ENCODE peak calls at places on chromosomes 5 and 9, in five cellular contexts. G is A549, B is K562, S is HepG2, Y is H1. K is an unnamed sample.

GRCh38 chr5:123367739-123368138 is 55.5 kb downstream of the CEP120 start:
- DNase-seq in G (no peak), B (no peak), S (no peak), Y (no peak), K (no peak)

GRCh38 chr5:37774912-37775483 is 64.8 kb downstream of the GDNF start:
- DNase-seq in G (peak), B (peak), S (peak), Y (peak), K (peak)

GRCh38 chr9:87516222-87516930 is 18.7 kb downstream of the DAPK1 start:
- DNase-seq in G (no peak), B (peak), S (peak), Y (no peak), K (no peak)

GRCh38 chr9:68777070-68777763 is 72.2 kb downstream of the PIP5K1B start:
- DNase-seq in G (no peak), B (no peak), S (no peak), Y (no peak), K (no peak)

GRCh38 chr9:109813310-109813709 is 33.3 kb downstream of the PALM2AKAP2 start:
- DNase-seq in G (no peak), B (no peak), S (no peak), Y (no peak), K (no peak)

GRCh38 chr9:86324308-86324707 is 29.9 kb downstream of the TUT7 start:
- DNase-seq in G (no peak), B (no peak), S (no peak), Y (no peak), K (no peak)

GRCh38 chr5:138648841-138649240 is 73.6 kb upstream of the HSPA9 start:
- DNase-seq in G (no peak), B (no peak), S (no peak), Y (no peak), K (no peak)

GRCh38 chr5:71769265-71769664 is 50.2 kb downstream of the CARTPT start:
- DNase-seq in G (no peak), B (no peak), S (no peak), Y (no peak), K (no peak)

GRCh38 chr5:50749873-50750272 is 83.4 kb downstream of the PARP8 start:
- DNase-seq in G (no peak), B (no peak), S (no peak), Y (no peak), K (no peak)

GRCh38 chr5:55441107-55441771 is 93.5 kb downstream of the PLPP1 start:
- DNase-seq in G (no peak), B (no peak), S (no peak), Y (no peak), K (no peak)

GRCh38 chr9:134136117-134136996 is 475 bp downstream of the WDR5 start:
- DNase-seq in G (peak), B (peak), S (no peak), Y (peak), K (no peak)

GRCh38 chr5:73625905-73626811 is at the start of gene ARHGEF28:
- DNase-seq in G (peak), B (peak), S (peak), Y (peak), K (no peak)

GRCh38 chr5:168772466-168772961 is 193.3 kb upstream of the PANK3 start:
- DNase-seq in G (no peak), B (no peak), S (no peak), Y (no peak), K (no peak)

GRCh38 chr9:136944094-136944518 is 432 bp downstream of the FBXW5 start:
- DNase-seq in G (peak), B (no peak), S (no peak), Y (peak), K (no peak)

GRCh38 chr9:100222674-100223073 is 123.6 kb downstream of the INVS start:
- DNase-seq in G (peak), B (no peak), S (no peak), Y (no peak), K (no peak)

GRCh38 chr5:124908603-124909451 is 162.4 kb upstream of the ZNF608 start:
- DNase-seq in G (no peak), B (no peak), S (peak), Y (no peak), K (peak)

GRCh38 chr9:129146441-129146933 is 31.6 kb downstream of the IER5L start:
- DNase-seq in G (no peak), B (no peak), S (no peak), Y (no peak), K (no peak)

GRCh38 chr9:95264954-95265615 is 52.4 kb downstream of the FANCC start:
- DNase-seq in G (no peak), B (peak), S (no peak), Y (no peak), K (no peak)

GRCh38 chr5:163347671-163348070 is 89.7 kb upstream of the CCNG1 start:
- DNase-seq in G (peak), B (peak), S (peak), Y (peak), K (peak)

GRCh38 chr9:87588339-87588738 is 90.7 kb downstream of the DAPK1 start:
- DNase-seq in G (no peak), B (no peak), S (no peak), Y (no peak), K (no peak)

GRCh38 chr9:128190516-128191405 is 611 bp downstream of the CIZ1 start:
- DNase-seq in G (no peak), B (no peak), S (no peak), Y (peak), K (no peak)

GRCh38 chr9:134947265-134947955 is 29.7 kb upstream of the FCN1 start:
- DNase-seq in G (no peak), B (no peak), S (no peak), Y (no peak), K (no peak)

GRCh38 chr9:25094518-25094917 is 548.8 kb upstream of the IZUMO3 start:
- DNase-seq in G (no peak), B (no peak), S (no peak), Y (no peak), K (no peak)

GRCh38 chr9:134992755-134993124 is 75.0 kb upstream of the FCN1 start:
- DNase-seq in G (no peak), B (no peak), S (no peak), Y (no peak), K (no peak)

GRCh38 chr5:139659673-139660072 is 11.5 kb downstream of the CXXC5 start:
- DNase-seq in G (no peak), B (no peak), S (no peak), Y (no peak), K (no peak)

GRCh38 chr5:135880278-135880677 is 15.4 kb downstream of the IL9 start:
- DNase-seq in G (peak), B (peak), S (peak), Y (peak), K (no peak)

GRCh38 chr5:72799721-72800120 is 16.7 kb upstream of the TNPO1 start:
- DNase-seq in G (no peak), B (no peak), S (no peak), Y (no peak), K (no peak)

GRCh38 chr5:170522211-170523128 is 18.6 kb downstream of the KCNIP1 start:
- DNase-seq in G (no peak), B (no peak), S (no peak), Y (no peak), K (no peak)
- TF ChIP-seq HDAC2 in G (no peak), B (no peak), S (no peak), Y (no peak), K (no peak)

DNA sequence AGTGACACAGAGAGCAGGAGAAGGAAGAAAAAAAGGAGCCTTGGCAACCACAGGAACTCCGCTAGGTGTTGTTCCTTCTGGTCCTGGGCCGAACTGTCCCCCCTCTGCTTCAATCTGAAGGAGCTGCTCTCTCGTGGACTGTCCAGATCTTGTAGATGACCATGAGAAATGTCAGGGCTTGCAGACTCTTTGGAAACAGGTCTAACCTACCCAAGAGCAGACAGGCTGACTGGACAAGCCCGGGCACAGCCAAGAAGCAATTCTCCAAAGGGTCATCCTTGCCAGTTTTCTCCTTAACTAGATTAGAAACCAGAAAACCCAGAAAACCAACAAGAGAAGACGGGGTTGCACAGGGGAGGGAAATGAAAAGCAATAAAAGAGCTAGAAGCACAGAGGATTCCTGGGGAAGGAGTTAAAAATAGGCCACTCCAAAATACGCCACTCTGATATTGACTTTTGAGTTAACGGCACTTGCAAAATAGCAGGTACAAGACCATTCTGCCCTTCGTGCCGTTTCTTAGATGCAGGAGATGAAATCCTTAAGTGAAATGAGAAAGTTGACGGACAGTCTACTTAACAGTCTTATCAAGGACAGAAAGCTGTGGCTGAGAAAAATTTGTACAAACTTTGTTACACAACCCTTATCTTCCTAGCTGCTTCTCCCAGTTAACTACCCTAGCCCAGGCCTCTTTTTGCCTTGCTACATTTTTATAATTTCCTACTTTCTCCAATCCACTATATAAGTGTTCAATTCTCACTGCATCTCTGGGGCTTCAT is 5.8 kb downstream of the GCNT4 start:
- DNase-seq in G (no peak), B (no peak), S (no peak), Y (no peak), K (no peak)
- TF ChIP-seq HDAC2 in G (no peak), B (no peak), S (no peak), Y (no peak), K (no peak)

GRCh38 chr9:842918-843468 is 1.5 kb downstream of the DMRT1 start:
- DNase-seq in G (no peak), B (no peak), S (no peak), Y (no peak), K (no peak)
- TF ChIP-seq HDAC2 in G (no peak), B (no peak), S (no peak), Y (no peak), K (no peak)

GRCh38 chr5:93623153-93623552 is 40.1 kb downstream of the NR2F1 start:
- DNase-seq in G (no peak), B (no peak), S (no peak), Y (no peak), K (no peak)

GRCh38 chr5:93621340-93621872 is 38.4 kb downstream of the NR2F1 start:
- DNase-seq in G (peak), B (no peak), S (peak), Y (peak), K (no peak)

GRCh38 chr5:93626801-93627200 is 43.8 kb downstream of the NR2F1 start:
- DNase-seq in G (no peak), B (no peak), S (no peak), Y (no peak), K (no peak)

GRCh38 chr5:93620487-93621339 is 37.7 kb downstream of the NR2F1 start:
- DNase-seq in G (peak), B (no peak), S (peak), Y (peak), K (no peak)

DNA sequence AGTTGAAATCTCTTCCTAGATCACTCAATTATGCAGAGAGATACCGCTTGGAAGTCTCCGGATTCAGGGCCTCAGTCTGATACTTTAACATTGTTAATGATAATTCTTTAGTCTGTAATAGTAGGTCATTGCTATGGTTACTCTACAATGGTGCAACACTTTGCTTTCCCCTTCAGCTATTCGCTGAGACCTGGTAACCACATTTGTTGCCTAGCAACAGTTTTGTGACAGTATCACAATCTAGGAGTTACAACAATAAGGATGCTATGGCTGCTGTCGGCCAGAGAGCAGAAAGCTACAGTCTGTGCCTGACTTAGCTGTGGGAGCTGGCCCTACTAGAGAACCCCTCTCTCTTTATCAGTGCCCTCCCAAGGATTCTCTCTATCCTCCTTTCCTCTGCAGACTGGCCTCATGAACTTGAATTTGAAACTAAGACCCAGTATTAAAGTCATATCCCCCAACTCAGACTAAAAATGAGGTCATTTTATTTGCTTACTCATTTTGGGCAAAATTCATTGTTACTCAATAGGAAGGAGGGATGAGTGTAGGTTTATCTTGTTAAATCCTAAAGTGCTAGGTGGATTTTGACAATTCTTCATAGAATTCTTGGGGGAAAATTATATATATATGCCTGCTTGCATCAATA is 39.3 kb downstream of the NR2F1 start:
- DNase-seq in G (no peak), B (no peak), S (peak), Y (no peak), K (no peak)
- TF ChIP-seq HDAC2 in G (no peak), B (no peak), S (no peak), Y (no peak), K (no peak)

GRCh38 chr5:9621379-9621903 is 8.7 kb downstream of the TAS2R1 start:
- DNase-seq in G (no peak), B (no peak), S (no peak), Y (no peak), K (no peak)

GRCh38 chr5:9624196-9624947 is 5.8 kb downstream of the TAS2R1 start:
- DNase-seq in G (no peak), B (no peak), S (no peak), Y (no peak), K (no peak)

GRCh38 chr5:9619331-9620092 is 10.6 kb downstream of the TAS2R1 start:
- DNase-seq in G (no peak), B (no peak), S (no peak), Y (no peak), K (no peak)

GRCh38 chr5:9626955-9627354 is 3.2 kb downstream of the TAS2R1 start:
- DNase-seq in G (no peak), B (no peak), S (no peak), Y (no peak), K (no peak)

GRCh38 chr5:9622891-9623547 is 7.1 kb downstream of the TAS2R1 start:
- DNase-seq in G (no peak), B (no peak), S (no peak), Y (no peak), K (no peak)
- TF ChIP-seq HDAC2 in G (no peak), B (no peak), S (no peak), Y (no peak), K (no peak)

GRCh38 chr9:127004946-127005769 is 90.6 kb downstream of the RALGPS1 start:
- DNase-seq in G (no peak), B (no peak), S (no peak), Y (no peak), K (peak)
- TF ChIP-seq HDAC2 in G (no peak), B (no peak), S (no peak), Y (no peak), K (no peak)

GRCh38 chr9:111866976-111867375 is 29.6 kb upstream of the UGCG start:
- DNase-seq in G (no peak), B (peak), S (peak), Y (no peak), K (no peak)
- TF ChIP-seq HDAC2 in G (no peak), B (no peak), S (no peak), Y (no peak), K (no peak)

DNA sequence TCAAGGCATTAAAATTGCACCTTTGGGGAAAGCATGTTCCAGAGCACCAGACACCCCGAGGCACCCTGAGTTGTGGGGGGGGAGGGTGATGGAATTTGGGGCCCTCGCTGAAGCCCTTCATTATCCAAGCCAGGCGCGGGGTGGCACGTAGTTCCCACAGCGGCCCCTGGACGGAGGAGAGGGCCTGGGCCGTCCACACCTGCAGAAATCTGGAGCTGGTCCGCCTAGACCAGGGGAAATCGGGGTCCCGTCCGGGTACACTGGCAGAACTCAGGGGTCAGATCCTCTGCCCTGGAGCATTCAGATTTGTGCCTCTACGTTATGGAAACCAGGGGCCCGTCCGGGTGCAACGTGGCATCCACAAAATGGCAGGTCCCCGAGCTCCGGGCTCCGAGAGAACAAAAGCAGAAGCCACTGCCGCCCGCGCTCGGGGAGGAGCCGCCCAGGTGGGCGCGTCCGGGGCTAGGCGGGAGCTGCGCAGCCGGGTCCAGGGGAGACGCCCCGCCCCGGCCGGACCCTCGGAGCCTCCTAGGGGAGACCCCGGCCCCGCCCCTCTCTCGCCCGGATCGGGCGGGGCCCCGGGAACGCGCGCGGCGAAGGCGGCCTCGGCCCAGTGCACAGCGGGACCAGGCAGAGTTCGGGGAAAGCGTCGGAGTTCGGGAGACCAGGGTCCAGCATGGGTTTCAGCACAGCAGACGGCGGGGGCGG is at the start of gene PLEKHG4B:
- DNase-seq in G (peak), B (no peak), S (no peak), Y (peak), K (no peak)
- TF ChIP-seq HDAC2 in G (no peak), B (no peak), S (no peak), Y (peak), K (no peak)

DNA sequence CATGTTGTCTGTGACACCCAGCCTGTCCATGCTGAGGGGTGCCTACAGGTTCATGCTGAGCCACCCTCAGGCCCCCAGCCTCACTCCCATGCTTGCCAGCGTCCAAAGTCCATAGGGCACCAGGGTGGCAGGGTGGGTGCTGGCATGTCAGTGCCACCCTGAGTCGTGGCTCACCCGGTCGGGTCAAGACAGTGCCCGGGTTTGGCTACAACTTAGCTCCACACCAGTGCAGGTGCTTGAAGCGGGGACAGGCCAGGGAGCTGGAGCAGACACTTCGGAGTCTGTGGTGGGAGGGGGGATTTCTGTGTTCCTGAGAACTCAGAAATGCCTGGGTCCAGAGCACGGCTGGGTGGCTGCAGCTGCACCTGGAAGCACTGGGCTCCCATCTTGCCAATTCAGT is 579.2 kb upstream of the FAM174A start:
- DNase-seq in G (no peak), B (no peak), S (no peak), Y (no peak), K (no peak)
- TF ChIP-seq HDAC2 in G (no peak), B (no peak), S (no peak), Y (no peak), K (no peak)